ENCODE peak calls at places on chromosomes 5 and 9, in eight cellular contexts. T is dermis microvascular lymphatic vessel endothelial cell; P is stimulated activated naive CD4-positive, alpha-beta T cell; Z is COR-L47; B is T-cell; W is CD4-positive, alpha-beta T cell; N is lower lobe of right lung; X is GM12891. R is an unnamed sample.

GRCh38 chr5:179265529-179266290 is 79.6 kb downstream of the ADAMTS2 start:
- DNase-seq in X (no peak), P (no peak), Z (no peak), T (no peak), N (peak; percentile 81), B (no peak), W (peak; percentile 26), R (no peak)

GRCh38 chr9:91131433-91131839 is 230.3 kb downstream of the AUH start:
- DNase-seq in N (no peak), Z (no peak), B (no peak), P (no peak), W (no peak), X (no peak), T (peak; percentile 77), R (no peak)

GRCh38 chr5:127615916-127616315 is 33.0 kb upstream of the CTXN3 start:
- DNase-seq in Z (no peak), P (no peak), T (no peak), X (no peak), W (no peak), B (no peak), N (no peak), R (no peak)

GRCh38 chr5:176748967-176749935 is 61.1 kb upstream of the UNC5A start:
- DNase-seq in X (no peak), Z (no peak), N (no peak), P (no peak), W (no peak), T (no peak), B (no peak), R (peak; percentile 9)

GRCh38 chr5:180860273-180860886 is 696 bp downstream of the ZFP62 start:
- DNase-seq in W (peak; percentile 48), P (peak; percentile 55), T (no peak), X (peak; percentile 48), B (no peak), N (peak; percentile 53), Z (peak; percentile 27), R (peak; percentile 78)

GRCh38 chr5:119400248-119400647 is 44.4 kb downstream of the TNFAIP8 start:
- DNase-seq in N (no peak), P (no peak), T (no peak), Z (no peak), X (no peak), W (no peak), B (no peak), R (no peak)

GRCh38 chr9:127776195-127776918 is 2.1 kb downstream of the SH2D3C start:
- DNase-seq in Z (peak; percentile 16), W (peak; percentile 78), P (peak; percentile 74), B (peak; percentile 58), X (peak; percentile 60), T (no peak), N (peak; percentile 78), R (peak; percentile 85)

GRCh38 chr9:134046894-134047681 is 20.7 kb downstream of the BRD3 start:
- DNase-seq in N (no peak), P (no peak), T (no peak), W (no peak), B (no peak), X (no peak), Z (peak; percentile 53), R (no peak)

GRCh38 chr9:124127290-124127646 is 115.7 kb downstream of the LHX2 start:
- DNase-seq in T (no peak), W (no peak), X (no peak), Z (no peak), B (no peak), N (no peak), P (no peak), R (no peak)

GRCh38 chr5:59157001-59157527 is 574.2 kb downstream of the RAB3C start:
- DNase-seq in Z (no peak), N (no peak), X (no peak), B (no peak), T (no peak), P (no peak), W (no peak), R (no peak)

GRCh38 chr9:81071108-81071507 is 618.2 kb downstream of the TLE1 start:
- DNase-seq in W (no peak), N (no peak), B (no peak), T (no peak), X (no peak), P (no peak), Z (no peak), R (no peak)

GRCh38 chr5:11396867-11397266 is 507.4 kb downstream of the CTNND2 start:
- DNase-seq in N (no peak), P (no peak), T (no peak), Z (no peak), X (no peak), W (no peak), B (no peak), R (no peak)

GRCh38 chr5:175638305-175638704 is 19.6 kb upstream of the HRH2 start:
- DNase-seq in Z (no peak), W (no peak), P (no peak), B (no peak), T (no peak), X (no peak), N (no peak), R (no peak)

GRCh38 chr9:111074395-111074794 is 36.1 kb upstream of the LPAR1 start:
- DNase-seq in T (no peak), X (no peak), W (no peak), Z (no peak), N (no peak), B (no peak), P (no peak), R (no peak)

GRCh38 chr9:120009856-120010255 is 570.1 kb downstream of the CDK5RAP2 start:
- DNase-seq in Z (no peak), P (no peak), T (no peak), X (no peak), N (no peak), B (no peak), W (no peak), R (no peak)

GRCh38 chr5:132771559-132771998 is 5.5 kb downstream of the SEPTIN8 start:
- DNase-seq in X (no peak), W (no peak), B (no peak), T (peak; percentile 15), Z (no peak), P (no peak), N (no peak), R (no peak)

GRCh38 chr9:104073770-104074133 is 20.4 kb upstream of the SMC2 start:
- DNase-seq in P (no peak), Z (no peak), N (peak; percentile 44), B (no peak), W (no peak), X (no peak), T (no peak), R (no peak)

GRCh38 chr9:86557063-86557766 is 203.0 kb upstream of the TUT7 start:
- DNase-seq in P (no peak), T (no peak), Z (no peak), W (no peak), X (no peak), B (no peak), N (no peak), R (no peak)

GRCh38 chr9:133711428-133712220 is 26.5 kb downstream of the SARDH start:
- DNase-seq in N (peak; percentile 43), Z (no peak), P (no peak), W (no peak), B (no peak), X (no peak), T (no peak), R (no peak)

GRCh38 chr5:38404667-38405276 is 146.4 kb downstream of the EGFLAM start:
- DNase-seq in N (no peak), P (no peak), X (no peak), B (no peak), Z (no peak), W (no peak), T (no peak), R (no peak)

GRCh38 chr5:108801301-108801700 is 53.6 kb downstream of the FER start:
- DNase-seq in B (no peak), P (no peak), N (no peak), T (no peak), Z (no peak), X (no peak), W (no peak), R (no peak)

GRCh38 chr9:104856413-104856941 is 71.5 kb downstream of the ABCA1 start:
- DNase-seq in Z (peak; percentile 94), P (no peak), B (no peak), W (no peak), X (no peak), N (no peak), T (no peak), R (no peak)

GRCh38 chr9:86953181-86953580 is 5.9 kb upstream of the GAS1 start:
- DNase-seq in P (no peak), X (no peak), N (no peak), B (no peak), Z (no peak), T (no peak), W (no peak), R (no peak)

GRCh38 chr9:97598461-97599288 is 34.5 kb downstream of the TSTD2 start:
- DNase-seq in B (peak; percentile 41), W (peak; percentile 59), P (peak; percentile 50), X (peak; percentile 46), Z (peak; percentile 68), N (peak; percentile 65), T (peak; percentile 72), R (peak; percentile 80)

R was measured in GM13976.